ENCODE peak calls at places on chromosomes 4 and X, in seven cellular contexts. H is fibroblast of mammary gland, W is naive B cell, C is cardiac fibroblast, K is keratinocyte, A is NCI-H510A treated with DMSO at 0.1 percent for 48 hours, O is NCI-H774. Z is an unnamed sample.

GRCh38 chrX:134544614-134545255 is 84.8 kb downstream of the HPRT1 start:
- DNase-seq in H (no peak), C (no peak), K (no peak), W (no peak), A (peak), O (no peak), Z (no peak)

GRCh38 chrX:123920065-123920785 is 41.3 kb upstream of the STAG2 start:
- DNase-seq in H (peak), W (no peak), O (no peak), K (peak), A (no peak), C (peak), Z (peak)

GRCh38 chrX:129647588-129648410 is 7.0 kb downstream of the APLN start:
- DNase-seq in W (no peak), K (no peak), C (no peak), O (no peak), A (no peak), H (no peak), Z (no peak)

GRCh38 chr4:102518703-102519131 is 17.6 kb downstream of the NFKB1 start:
- DNase-seq in C (no peak), W (no peak), H (no peak), O (no peak), K (no peak), A (no peak), Z (no peak)

GRCh38 chr4:145545538-145546224 is 64.0 kb downstream of the SMAD1 start:
- DNase-seq in A (no peak), H (peak), C (peak), O (no peak), W (no peak), K (peak), Z (peak)

GRCh38 chrX:136652822-136653723 is 5.1 kb downstream of the CD40LG start:
- DNase-seq in K (no peak), W (no peak), C (peak), O (no peak), H (peak), A (no peak), Z (peak)

GRCh38 chrX:124217289-124218251 is 114.9 kb upstream of the TEX13D start:
- DNase-seq in A (peak), C (peak), K (peak), W (peak), O (no peak), H (no peak), Z (peak)

GRCh38 chrX:2676794-2677675 is 14.1 kb upstream of the CD99 start:
- DNase-seq in K (no peak), W (no peak), A (no peak), O (no peak), C (peak), H (peak), Z (peak)

GRCh38 chr4:40149960-40150385 is 46.9 kb upstream of the RHOH start:
- DNase-seq in C (peak), O (peak), A (peak), K (peak), W (peak), H (peak), Z (peak)

GRCh38 chr4:121789960-121790829 is 10.9 kb upstream of the EXOSC9 start:
- DNase-seq in O (no peak), H (peak), C (peak), A (no peak), K (peak), W (no peak), Z (no peak)

GRCh38 chr4:2402053-2402452 is 16.4 kb downstream of the ZFYVE28 start:
- DNase-seq in O (no peak), A (peak), H (no peak), W (no peak), K (no peak), C (peak), Z (peak)

GRCh38 chr4:133513891-133514290 is 364.8 kb downstream of the PCDH10 start:
- DNase-seq in C (no peak), H (no peak), O (no peak), W (no peak), A (no peak), K (no peak), Z (no peak)

GRCh38 chr4:18020145-18020670 is 1.3 kb downstream of the LCORL start:
- DNase-seq in W (peak), H (peak), C (peak), K (no peak), A (no peak), O (no peak), Z (peak)

GRCh38 chr4:151169223-151169622 is 69.8 kb downstream of the RPS3A start:
- DNase-seq in C (peak), A (no peak), W (no peak), O (no peak), K (no peak), H (peak), Z (peak)

GRCh38 chr4:179465131-179465797 is 2023.0 kb upstream of the AGA start:
- DNase-seq in H (no peak), W (no peak), C (peak), A (peak), K (no peak), O (no peak), Z (no peak)

GRCh38 chr4:3874525-3875110 is 108.4 kb downstream of the ADRA2C start:
- DNase-seq in O (no peak), H (no peak), W (no peak), C (no peak), A (no peak), K (no peak), Z (no peak)

GRCh38 chr4:100590308-100590707 is 72.5 kb upstream of the EMCN start:
- DNase-seq in A (no peak), O (no peak), W (no peak), H (no peak), C (peak), K (no peak), Z (no peak)

GRCh38 chr4:60034371-60034770 is 1165.8 kb upstream of the ADGRL3 start:
- DNase-seq in K (no peak), O (peak), W (no peak), A (peak), C (no peak), H (no peak), Z (no peak)

GRCh38 chr4:169658970-169659735 is 38.8 kb downstream of the CLCN3 start:
- DNase-seq in O (no peak), A (peak), C (no peak), K (no peak), W (no peak), H (no peak), Z (no peak)

GRCh38 chr4:13243152-13243551 is 241.0 kb downstream of the RAB28 start:
- DNase-seq in W (no peak), O (no peak), A (no peak), H (no peak), K (no peak), C (no peak), Z (no peak)

GRCh38 chr4:36363024-36363423 is 81.6 kb downstream of the DTHD1 start:
- DNase-seq in A (no peak), C (peak), W (no peak), K (no peak), H (no peak), O (no peak), Z (no peak)

GRCh38 chrX:116284383-116284782 is 113.8 kb downstream of the AGTR2 start:
- DNase-seq in H (no peak), C (no peak), W (no peak), A (no peak), K (peak), O (no peak), Z (no peak)

GRCh38 chrX:150362599-150363481 is at the start of gene MAMLD1:
- DNase-seq in O (no peak), K (no peak), W (peak), C (peak), A (no peak), H (peak), Z (peak)

GRCh38 chr4:83605744-83606172 is 69.8 kb downstream of the GPAT3 start:
- DNase-seq in K (no peak), A (no peak), C (no peak), O (no peak), W (no peak), H (no peak), Z (no peak)

GRCh38 chr4:24965627-24966026 is 52.8 kb upstream of the CCDC149 start:
- DNase-seq in H (peak), O (no peak), C (no peak), A (no peak), K (no peak), W (no peak), Z (no peak)

GRCh38 chr4:137509855-137510282 is 22.4 kb downstream of the PCDH18 start:
- DNase-seq in W (no peak), A (no peak), C (peak), O (no peak), K (no peak), H (no peak), Z (no peak)

GRCh38 chr4:168978001-168978700 is 31.9 kb downstream of the CBR4 start:
- DNase-seq in C (peak), K (peak), O (no peak), H (peak), A (no peak), W (no peak), Z (peak)

GRCh38 chr4:96227515-96227914 is 387.6 kb downstream of the PDHA2 start:
- DNase-seq in H (no peak), W (no peak), O (no peak), A (no peak), C (no peak), K (no peak), Z (no peak)

GRCh38 chr4:7647932-7648812 is 213.4 kb upstream of the PSAPL1 start:
- DNase-seq in W (no peak), K (no peak), O (no peak), A (no peak), C (peak), H (peak), Z (peak)

GRCh38 chr4:53490161-53490915 is 100.9 kb downstream of the LNX1 start:
- DNase-seq in K (no peak), W (no peak), A (no peak), H (peak), O (no peak), C (peak), Z (no peak)

GRCh38 chr4:4225915-4226605 is 669 bp downstream of the OTOP1 start:
- DNase-seq in C (no peak), H (peak), A (no peak), O (no peak), K (no peak), W (no peak), Z (peak)

GRCh38 chrX:20362268-20363002 is 95.7 kb upstream of the RPS6KA3 start:
- DNase-seq in K (no peak), C (peak), W (no peak), A (peak), O (peak), H (peak), Z (peak)

GRCh38 chrX:21490341-21490740 is 116.1 kb downstream of the CNKSR2 start:
- DNase-seq in K (no peak), O (no peak), A (no peak), C (no peak), W (no peak), H (no peak), Z (no peak)

GRCh38 chr4:184348311-184349233 is 125.8 kb downstream of the IRF2 start:
- DNase-seq in C (peak), K (no peak), A (peak), W (no peak), O (no peak), H (no peak), Z (no peak)

GRCh38 chr4:16140520-16141249 is 56.9 kb upstream of the PROM1 start:
- DNase-seq in A (no peak), H (peak), C (peak), O (no peak), K (no peak), W (no peak), Z (peak)

GRCh38 chr4:146957252-146957651 is 11.6 kb upstream of the TTC29 start:
- DNase-seq in O (no peak), A (no peak), K (peak), C (peak), H (peak), W (no peak), Z (peak)

Z was measured in AG20443.